ENCODE peak calls at places on chromosomes 7 and 10, in seven cellular contexts. A is KBM-7; G is stimulated activated CD4-positive, alpha-beta T cell treated with anti-CD3 and anti-CD28 coated beads, Interleukin-12 subunit alpha, Interleukin-12 subunit beta, amount 100 ng/mL, for 4 hours; H is mammary epithelial cell; Q is PC-9; S is neural crest cell; J is NCI-H1105 treated with DMSO at 0.1 percent for 48 hours. I is an unnamed sample.

GRCh38 chr10:29131952-29132820 is 156.7 kb upstream of the LYZL1 start:
- DNase-seq in J (no peak), S (no peak), Q (no peak), G (no peak), A (no peak), H (no peak), I (peak)

GRCh38 chr10:36492590-36493510 is 632.5 kb upstream of the ANKRD30A start:
- DNase-seq in J (no peak), G (no peak), S (no peak), Q (no peak), H (peak), A (no peak), I (peak)

GRCh38 chr7:110568932-110569331 is 522.0 kb upstream of the LRRN3 start:
- DNase-seq in J (no peak), H (peak), A (no peak), Q (no peak), S (no peak), G (no peak), I (no peak)

GRCh38 chr10:130747946-130748345 is 563.6 kb downstream of the TCERG1L start:
- DNase-seq in A (no peak), J (no peak), Q (no peak), H (no peak), S (no peak), G (no peak), I (no peak)

GRCh38 chr7:112370436-112370835 is 79.8 kb upstream of the IFRD1 start:
- DNase-seq in H (peak), Q (no peak), G (no peak), A (no peak), J (peak), S (no peak), I (no peak)

GRCh38 chr7:25951414-25952276 is 200.4 kb upstream of the NFE2L3 start:
- DNase-seq in G (no peak), Q (no peak), H (no peak), A (no peak), S (no peak), J (peak), I (no peak)

GRCh38 chr10:128422999-128423398 is 296.8 kb upstream of the MKI67 start:
- DNase-seq in S (no peak), G (no peak), H (no peak), A (no peak), Q (no peak), J (no peak), I (no peak)

GRCh38 chr7:98107313-98107691 is 640 bp downstream of the LMTK2 start:
- DNase-seq in Q (no peak), S (no peak), G (no peak), J (peak), A (peak), H (peak), I (no peak)

GRCh38 chr7:15007507-15007906 is 105.0 kb upstream of the DGKB start:
- DNase-seq in S (no peak), J (no peak), H (peak), Q (no peak), G (no peak), A (peak), I (no peak)

GRCh38 chr10:4431114-4431862 is 394.7 kb upstream of the AKR1E2 start:
- DNase-seq in H (no peak), Q (no peak), A (no peak), J (no peak), S (no peak), G (no peak), I (peak)

GRCh38 chr10:47445720-47446119 is 38.2 kb downstream of the ANXA8 start:
- DNase-seq in A (no peak), J (no peak), G (no peak), S (no peak), H (no peak), Q (no peak), I (no peak)

GRCh38 chr7:113891828-113892227 is 27.0 kb downstream of the PPP1R3A start:
- DNase-seq in S (no peak), G (no peak), H (peak), Q (no peak), A (no peak), J (no peak), I (peak)

I was measured in HT1080.